ENCODE peak calls at places on chromosome 1, in nine cellular contexts. One of them, this sample, is unnamed.
A peak's percentile ranks its signal among the peaks of the same experiment; 100 is the strongest.

GRCh38 chr1:27551170-27551952 is 52.6 kb downstream of the AHDC1 start:
- DNase-seq in colonic mucosa: no peak
- DNase-seq in sigmoid colon: no peak
- DNase-seq in IMR-90: no peak
- DNase-seq in PC-9: no peak
- DNase-seq in OCI-LY7: no peak
- DNase-seq in psoas muscle: no peak
- DNase-seq in transverse colon: no peak
- DNase-seq in ovary: no peak
- DNase-seq in this sample: no peak

GRCh38 chr1:206717237-206717989 is 32.7 kb downstream of the MAPKAPK2 start:
- DNase-seq in PC-9: no peak
- DNase-seq in IMR-90: no peak
- DNase-seq in colonic mucosa: no peak
- DNase-seq in transverse colon: peak; percentile 42
- DNase-seq in OCI-LY7: peak; percentile 26
- DNase-seq in sigmoid colon: peak; percentile 69
- DNase-seq in psoas muscle: no peak
- DNase-seq in ovary: no peak
- DNase-seq in this sample: no peak

GRCh38 chr1:89363638-89364536 is at the start of gene GBP6:
- DNase-seq in ovary: peak; percentile 38
- DNase-seq in colonic mucosa: no peak
- DNase-seq in sigmoid colon: no peak
- DNase-seq in psoas muscle: no peak
- DNase-seq in transverse colon: no peak
- DNase-seq in OCI-LY7: no peak
- DNase-seq in IMR-90: no peak
- DNase-seq in PC-9: peak; percentile 31
- DNase-seq in this sample: no peak

GRCh38 chr1:205543351-205544305 is 39.2 kb downstream of the CDK18 start:
- DNase-seq in IMR-90: peak; percentile 82
- DNase-seq in sigmoid colon: peak; percentile 84
- DNase-seq in OCI-LY7: no peak
- DNase-seq in psoas muscle: peak; percentile 80
- DNase-seq in PC-9: peak; percentile 93
- DNase-seq in colonic mucosa: peak; percentile 60
- DNase-seq in transverse colon: peak; percentile 54
- DNase-seq in ovary: peak; percentile 85
- DNase-seq in this sample: peak; percentile 67

GRCh38 chr1:172095831-172096230 is 254.5 kb downstream of the DNM3 start:
- DNase-seq in OCI-LY7: no peak
- DNase-seq in colonic mucosa: no peak
- DNase-seq in psoas muscle: no peak
- DNase-seq in ovary: no peak
- DNase-seq in PC-9: no peak
- DNase-seq in transverse colon: no peak
- DNase-seq in sigmoid colon: no peak
- DNase-seq in IMR-90: no peak
- DNase-seq in this sample: no peak

GRCh38 chr1:173355281-173356031 is 121.7 kb upstream of the PRDX6 start:
- DNase-seq in sigmoid colon: no peak
- DNase-seq in ovary: no peak
- DNase-seq in IMR-90: no peak
- DNase-seq in OCI-LY7: no peak
- DNase-seq in PC-9: no peak
- DNase-seq in colonic mucosa: no peak
- DNase-seq in transverse colon: no peak
- DNase-seq in psoas muscle: no peak
- DNase-seq in this sample: no peak

GRCh38 chr1:202964755-202965440 is 2.2 kb downstream of the CYB5R1 start:
- DNase-seq in ovary: no peak
- DNase-seq in transverse colon: no peak
- DNase-seq in colonic mucosa: no peak
- DNase-seq in IMR-90: peak; percentile 79
- DNase-seq in OCI-LY7: no peak
- DNase-seq in sigmoid colon: no peak
- DNase-seq in PC-9: peak; percentile 60
- DNase-seq in psoas muscle: peak; percentile 77
- DNase-seq in this sample: no peak

GRCh38 chr1:8116892-8117262 is 90.8 kb upstream of the ERRFI1 start:
- DNase-seq in colonic mucosa: no peak
- DNase-seq in ovary: peak; percentile 84
- DNase-seq in transverse colon: peak; percentile 39
- DNase-seq in PC-9: no peak
- DNase-seq in psoas muscle: peak; percentile 79
- DNase-seq in sigmoid colon: peak; percentile 92
- DNase-seq in IMR-90: peak; percentile 93
- DNase-seq in OCI-LY7: no peak
- DNase-seq in this sample: peak; percentile 39

GRCh38 chr1:38003261-38004250 is 1.8 kb downstream of the FHL3 start:
- DNase-seq in IMR-90: peak; percentile 41
- DNase-seq in OCI-LY7: no peak
- DNase-seq in psoas muscle: peak; percentile 93
- DNase-seq in colonic mucosa: no peak
- DNase-seq in transverse colon: no peak
- DNase-seq in PC-9: no peak
- DNase-seq in ovary: no peak
- DNase-seq in sigmoid colon: no peak
- DNase-seq in this sample: no peak
- H3K4me3 ChIP-seq in IMR-90: peak overlapping the region; percentile 92
- H3K4me3 ChIP-seq in OCI-LY7: no peak overlapping the region
- H3K4me3 ChIP-seq in psoas muscle: peak overlapping the region; percentile 84
- H3K4me3 ChIP-seq in colonic mucosa: peak overlapping the region; percentile 43
- H3K4me3 ChIP-seq in transverse colon: peak overlapping the region; percentile 66
- H3K4me3 ChIP-seq in PC-9: peak overlapping the region; percentile 68
- H3K4me3 ChIP-seq in ovary: peak overlapping the region; percentile 64
- H3K4me3 ChIP-seq in sigmoid colon: peak overlapping the region; percentile 81
- H3K4me3 ChIP-seq in this sample: no peak overlapping the region

GRCh38 chr1:53011175-53011574 is 50.8 kb upstream of the PODN start:
- DNase-seq in ovary: no peak
- DNase-seq in sigmoid colon: no peak
- DNase-seq in OCI-LY7: no peak
- DNase-seq in psoas muscle: no peak
- DNase-seq in transverse colon: no peak
- DNase-seq in PC-9: no peak
- DNase-seq in colonic mucosa: no peak
- DNase-seq in IMR-90: no peak
- DNase-seq in this sample: no peak
- H3K4me1 ChIP-seq in ovary: peaks cover 5% of the 10 kb centered on the region
- H3K4me1 ChIP-seq in sigmoid colon: peaks cover 14% of the 10 kb centered on the region
- H3K4me1 ChIP-seq in OCI-LY7: peaks cover 11% of the 10 kb centered on the region
- H3K4me1 ChIP-seq in psoas muscle: peaks cover 9% of the 10 kb centered on the region
- H3K4me1 ChIP-seq in transverse colon: peaks cover 9% of the 10 kb centered on the region
- H3K4me1 ChIP-seq in PC-9: peaks cover 13% of the 10 kb centered on the region
- H3K4me1 ChIP-seq in colonic mucosa: peaks cover 6% of the 10 kb centered on the region
- H3K4me1 ChIP-seq in IMR-90: no peaks in the 10 kb centered on the region
- H3K4me1 ChIP-seq in this sample: peaks cover 3% of the 10 kb centered on the region

GRCh38 chr1:150692720-150693119 is 4.2 kb downstream of the GOLPH3L start:
- DNase-seq in psoas muscle: no peak
- DNase-seq in PC-9: no peak
- DNase-seq in transverse colon: no peak
- DNase-seq in colonic mucosa: no peak
- DNase-seq in sigmoid colon: no peak
- DNase-seq in OCI-LY7: no peak
- DNase-seq in ovary: no peak
- DNase-seq in IMR-90: peak; percentile 8
- DNase-seq in this sample: no peak

GRCh38 chr1:150695561-150695960 is 1.4 kb downstream of the GOLPH3L start:
- DNase-seq in OCI-LY7: no peak
- DNase-seq in sigmoid colon: no peak
- DNase-seq in IMR-90: peak; percentile 12
- DNase-seq in transverse colon: no peak
- DNase-seq in ovary: no peak
- DNase-seq in colonic mucosa: no peak
- DNase-seq in psoas muscle: no peak
- DNase-seq in PC-9: no peak
- DNase-seq in this sample: no peak

GRCh38 chr1:150696590-150696989 is 364 bp downstream of the GOLPH3L start:
- DNase-seq in IMR-90: no peak
- DNase-seq in OCI-LY7: no peak
- DNase-seq in PC-9: no peak
- DNase-seq in sigmoid colon: no peak
- DNase-seq in transverse colon: no peak
- DNase-seq in colonic mucosa: no peak
- DNase-seq in psoas muscle: no peak
- DNase-seq in ovary: no peak
- DNase-seq in this sample: no peak

GRCh38 chr1:150696995-150697927 is at the start of gene GOLPH3L:
- DNase-seq in sigmoid colon: peak; percentile 98
- DNase-seq in PC-9: peak; percentile 95
- DNase-seq in colonic mucosa: peak; percentile 98
- DNase-seq in ovary: peak; percentile 89
- DNase-seq in transverse colon: peak; percentile 96
- DNase-seq in IMR-90: peak; percentile 98
- DNase-seq in OCI-LY7: peak; percentile 98
- DNase-seq in psoas muscle: peak; percentile 91
- DNase-seq in this sample: peak; percentile 95

DNA sequence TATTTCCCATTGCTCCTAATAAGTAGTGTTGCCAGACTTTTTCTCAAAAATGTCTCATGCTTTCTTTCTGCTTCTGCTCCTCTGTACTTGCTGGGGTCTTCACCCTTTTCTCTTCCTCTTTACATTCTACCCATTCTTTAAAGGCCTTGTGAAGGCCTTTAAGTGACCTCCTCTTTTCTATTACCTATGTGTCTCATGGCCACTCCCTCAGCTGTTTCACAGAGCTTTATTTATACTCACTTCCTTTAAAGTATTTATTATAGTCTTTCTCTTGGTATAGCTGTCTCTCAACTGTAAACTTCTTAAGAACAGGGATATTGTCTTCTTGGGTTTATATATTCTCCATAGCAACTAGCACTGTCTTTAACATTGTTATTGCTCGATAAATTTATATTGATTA is 803 bp downstream of the GOLPH3L start:
- DNase-seq in ovary: no peak
- DNase-seq in transverse colon: no peak
- DNase-seq in psoas muscle: no peak
- DNase-seq in sigmoid colon: no peak
- DNase-seq in IMR-90: no peak
- DNase-seq in OCI-LY7: peak; percentile 8
- DNase-seq in PC-9: no peak
- DNase-seq in colonic mucosa: no peak
- DNase-seq in this sample: no peak
- H3K4me3 ChIP-seq in ovary: peak overlapping the region; percentile 56
- H3K4me3 ChIP-seq in transverse colon: peak overlapping the region; percentile 88
- H3K4me3 ChIP-seq in psoas muscle: peak overlapping the region; percentile 82
- H3K4me3 ChIP-seq in sigmoid colon: peak overlapping the region; percentile 67
- H3K4me3 ChIP-seq in IMR-90: peak overlapping the region; percentile 19
- H3K4me3 ChIP-seq in OCI-LY7: peak overlapping the region; percentile 81
- H3K4me3 ChIP-seq in PC-9: peak overlapping the region; percentile 83
- H3K4me3 ChIP-seq in colonic mucosa: peak overlapping the region; percentile 48
- H3K4me3 ChIP-seq in this sample: peak overlapping the region; percentile 24

GRCh38 chr1:39159224-39160036 is 45.1 kb upstream of the MACF1 start:
- DNase-seq in transverse colon: peak; percentile 56
- DNase-seq in ovary: no peak
- DNase-seq in PC-9: peak; percentile 81
- DNase-seq in IMR-90: peak; percentile 48
- DNase-seq in OCI-LY7: no peak
- DNase-seq in colonic mucosa: peak; percentile 55
- DNase-seq in sigmoid colon: no peak
- DNase-seq in psoas muscle: no peak
- DNase-seq in this sample: peak; percentile 48
- H3K4me1 ChIP-seq in transverse colon: peaks cover 29% of the 10 kb centered on the region
- H3K4me1 ChIP-seq in ovary: peaks cover 23% of the 10 kb centered on the region
- H3K4me1 ChIP-seq in PC-9: peaks cover 58% of the 10 kb centered on the region
- H3K4me1 ChIP-seq in IMR-90: peaks cover 31% of the 10 kb centered on the region
- H3K4me1 ChIP-seq in OCI-LY7: no peaks in the 10 kb centered on the region
- H3K4me1 ChIP-seq in colonic mucosa: peaks cover 15% of the 10 kb centered on the region
- H3K4me1 ChIP-seq in sigmoid colon: peaks cover 82% of the 10 kb centered on the region
- H3K4me1 ChIP-seq in psoas muscle: peaks cover 47% of the 10 kb centered on the region
- H3K4me1 ChIP-seq in this sample: peaks cover 27% of the 10 kb centered on the region

GRCh38 chr1:66778266-66778665 is 22.8 kb downstream of the INSL5 start:
- DNase-seq in sigmoid colon: no peak
- DNase-seq in PC-9: no peak
- DNase-seq in OCI-LY7: no peak
- DNase-seq in psoas muscle: no peak
- DNase-seq in colonic mucosa: no peak
- DNase-seq in IMR-90: no peak
- DNase-seq in transverse colon: no peak
- DNase-seq in ovary: no peak
- DNase-seq in this sample: no peak
- H3K4me3 ChIP-seq in sigmoid colon: no peak overlapping the region
- H3K4me3 ChIP-seq in PC-9: no peak overlapping the region
- H3K4me3 ChIP-seq in OCI-LY7: no peak overlapping the region
- H3K4me3 ChIP-seq in psoas muscle: no peak overlapping the region
- H3K4me3 ChIP-seq in colonic mucosa: no peak overlapping the region
- H3K4me3 ChIP-seq in IMR-90: no peak overlapping the region
- H3K4me3 ChIP-seq in transverse colon: no peak overlapping the region
- H3K4me3 ChIP-seq in ovary: no peak overlapping the region
- H3K4me3 ChIP-seq in this sample: no peak overlapping the region

GRCh38 chr1:18282851-18283600 is 175.4 kb downstream of the IGSF21 start:
- DNase-seq in colonic mucosa: no peak
- DNase-seq in PC-9: no peak
- DNase-seq in OCI-LY7: peak; percentile 72
- DNase-seq in sigmoid colon: no peak
- DNase-seq in psoas muscle: no peak
- DNase-seq in ovary: no peak
- DNase-seq in IMR-90: no peak
- DNase-seq in transverse colon: no peak
- DNase-seq in this sample: no peak
- H3K4me1 ChIP-seq in colonic mucosa: no peaks in the 10 kb centered on the region
- H3K4me1 ChIP-seq in PC-9: no peaks in the 10 kb centered on the region
- H3K4me1 ChIP-seq in OCI-LY7: peaks cover 95% of the 10 kb centered on the region
- H3K4me1 ChIP-seq in sigmoid colon: no peaks in the 10 kb centered on the region
- H3K4me1 ChIP-seq in psoas muscle: no peaks in the 10 kb centered on the region
- H3K4me1 ChIP-seq in ovary: no peaks in the 10 kb centered on the region
- H3K4me1 ChIP-seq in IMR-90: no peaks in the 10 kb centered on the region
- H3K4me1 ChIP-seq in transverse colon: no peaks in the 10 kb centered on the region
- H3K4me1 ChIP-seq in this sample: no peaks in the 10 kb centered on the region

This sample was measured in mucosa of descending colon.